ENCODE peak calls at places on chromosomes 4 and X, in seven cellular contexts. E is gastrocnemius medialis; N is AG04450; R is stimulated activated CD4-positive, alpha-beta T cell treated with anti-CD3 and anti-CD28 coated beads, TNF-alpha, amount 100 ng/mL, for 4 hours; B is sciatic nerve; C is dorsolateral prefrontal cortex; O is osteocyte. Z is an unnamed sample.

GRCh38 chrX:154019061-154019621 is 561 bp downstream of the IRAK1 start:
- DNase-seq in O (no peak), N (no peak), R (no peak), E (no peak), B (no peak), C (no peak), Z (no peak)

GRCh38 chr4:88442636-88443260 is 14.2 kb upstream of the HERC5 start:
- DNase-seq in E (no peak), N (no peak), C (no peak), O (no peak), R (no peak), B (no peak), Z (no peak)

GRCh38 chr4:93749351-93749761 is 79.2 kb upstream of the ATOH1 start:
- DNase-seq in O (no peak), E (no peak), N (no peak), B (no peak), C (no peak), R (no peak), Z (no peak)

GRCh38 chr4:127783026-127783769 is 1.1 kb downstream of the HSPA4L start:
- DNase-seq in R (no peak), C (peak), E (peak), O (no peak), B (peak), N (no peak), Z (peak)

GRCh38 chrX:109954955-109955354 is 48.0 kb upstream of the TMEM164 start:
- DNase-seq in O (no peak), B (no peak), N (no peak), C (no peak), R (no peak), E (no peak), Z (no peak)

GRCh38 chr4:147363514-147363913 is 117.4 kb upstream of the EDNRA start:
- DNase-seq in N (no peak), E (no peak), B (no peak), C (no peak), O (no peak), R (no peak), Z (no peak)

GRCh38 chrX:675896-676295 is 45.3 kb downstream of the SHOX start:
- DNase-seq in O (no peak), R (no peak), E (no peak), C (no peak), B (peak), N (no peak), Z (no peak)

GRCh38 chr4:45030059-45030458 is 303.7 kb upstream of the GNPDA2 start:
- DNase-seq in O (no peak), N (no peak), E (no peak), B (no peak), C (no peak), R (no peak), Z (no peak)

GRCh38 chrX:43655151-43655676 is 885 bp upstream of the MAOA start:
- DNase-seq in R (no peak), E (peak), O (no peak), B (peak), N (no peak), C (peak), Z (peak)

GRCh38 chr4:39591290-39591689 is 47.4 kb downstream of the SMIM14 start:
- DNase-seq in E (no peak), B (no peak), R (no peak), N (no peak), C (no peak), O (no peak), Z (peak)

GRCh38 chr4:120452006-120452405 is 385.4 kb upstream of the MAD2L1 start:
- DNase-seq in B (no peak), N (no peak), E (no peak), C (no peak), O (no peak), R (no peak), Z (peak)

GRCh38 chr4:77771566-77771965 is 47.6 kb downstream of the CNOT6L start:
- DNase-seq in E (no peak), O (no peak), R (no peak), C (no peak), B (no peak), N (no peak), Z (no peak)

GRCh38 chrX:82087699-82088098 is 885.8 kb downstream of the SH3BGRL start:
- DNase-seq in E (no peak), O (no peak), C (no peak), R (no peak), B (no peak), N (no peak), Z (no peak)

GRCh38 chr4:85807247-85807915 is 332.4 kb downstream of the ARHGAP24 start:
- DNase-seq in C (no peak), B (no peak), R (no peak), N (no peak), O (peak), E (peak), Z (peak)

GRCh38 chr4:147842573-147842972 is 110.7 kb downstream of the ARHGAP10 start:
- DNase-seq in O (no peak), N (no peak), R (no peak), C (peak), E (peak), B (peak), Z (peak)

GRCh38 chr4:3337811-3338210 is 45.0 kb downstream of the RGS12 start:
- DNase-seq in R (no peak), B (no peak), N (no peak), O (no peak), E (no peak), C (no peak), Z (no peak)

GRCh38 chrX:147476008-147476407 is 435.7 kb upstream of the FMR1 start:
- DNase-seq in N (no peak), C (no peak), R (no peak), O (no peak), B (no peak), E (no peak), Z (no peak)

GRCh38 chr4:20684852-20685763 is 15.2 kb upstream of the PACRGL start:
- DNase-seq in E (no peak), R (no peak), N (peak), O (no peak), B (no peak), C (no peak), Z (peak)

GRCh38 chr4:57156242-57156990 is 46.2 kb upstream of the IGFBP7 start:
- DNase-seq in C (no peak), O (no peak), B (no peak), R (no peak), E (no peak), N (no peak), Z (no peak)

GRCh38 chr4:78592104-78592783 is 40.7 kb downstream of the ANXA3 start:
- DNase-seq in B (no peak), O (no peak), R (no peak), C (no peak), N (no peak), E (no peak), Z (no peak)

GRCh38 chr4:147328756-147329446 is 152.0 kb upstream of the EDNRA start:
- DNase-seq in E (no peak), N (no peak), R (no peak), O (no peak), C (no peak), B (no peak), Z (no peak)

GRCh38 chr4:109649872-109650271 is 53.4 kb downstream of the CASP6 start:
- DNase-seq in O (no peak), E (no peak), N (no peak), R (no peak), C (no peak), B (no peak), Z (no peak)